ENCODE peak calls at places on chromosomes 1 and 21, in five cellular contexts. B, M, T, Z and V are unnamed samples.

GRCh38 chr1:32869844-32870614 is 683 bp downstream of the FNDC5 start:
- DNase-seq in B (no peak), M (no peak), Z (no peak), T (no peak), V (no peak)

GRCh38 chr21:44416193-44416592 is 39.1 kb upstream of the LRRC3 start:
- DNase-seq in B (no peak), M (no peak), Z (no peak), T (no peak), V (no peak)

GRCh38 chr1:99811075-99811474 is 39.1 kb upstream of the AGL start:
- DNase-seq in M (no peak), Z (no peak), B (no peak), T (no peak), V (no peak)

GRCh38 chr1:149849947-149850360 is 49.4 kb upstream of the BOLA1 start:
- DNase-seq in M (no peak), B (peak; percentile 31), Z (no peak), T (peak; percentile 24), V (peak; percentile 7)

GRCh38 chr1:116556289-116557006 is 14.4 kb downstream of the CD58 start:
- DNase-seq in M (peak; percentile 59), B (peak; percentile 93), T (peak; percentile 81), Z (no peak), V (no peak)

GRCh38 chr1:19918057-19918456 is 5.4 kb downstream of the PLA2G2E start:
- DNase-seq in B (peak; percentile 89), Z (peak; percentile 60), T (peak; percentile 74), M (peak; percentile 60), V (peak; percentile 75)

GRCh38 chr1:179251675-179252074 is 22.2 kb upstream of the ABL2 start:
- DNase-seq in T (peak; percentile 59), Z (no peak), B (peak; percentile 57), M (peak; percentile 9), V (peak; percentile 72)

GRCh38 chr1:56872597-56872996 is 18.0 kb downstream of the C8A start:
- DNase-seq in T (peak; percentile 33), M (no peak), Z (no peak), B (no peak), V (no peak)

GRCh38 chr1:223761416-223761815 is 49.1 kb downstream of the CAPN2 start:
- DNase-seq in B (no peak), Z (no peak), M (no peak), T (no peak), V (no peak)

GRCh38 chr1:50126962-50127715 is 18.4 kb downstream of the ELAVL4 start:
- DNase-seq in M (no peak), T (peak; percentile 26), Z (no peak), B (no peak), V (no peak)

GRCh38 chr1:168224991-168225390 is 813 bp upstream of the SFT2D2 start:
- DNase-seq in Z (no peak), T (no peak), B (no peak), M (no peak), V (no peak)

GRCh38 chr1:43285269-43285986 is at the start of gene C1orf210:
- DNase-seq in T (no peak), Z (no peak), M (no peak), B (no peak), V (no peak)

GRCh38 chr1:154730986-154731489 is 123.1 kb upstream of the ADAR start:
- DNase-seq in T (peak; percentile 68), B (peak; percentile 73), Z (no peak), M (no peak), V (peak; percentile 56)

GRCh38 chr1:33232716-33233115 is 23.6 kb upstream of the ZNF362 start:
- DNase-seq in M (no peak), T (no peak), Z (no peak), B (no peak), V (no peak)

GRCh38 chr1:240027059-240027462 is 64.6 kb upstream of the FMN2 start:
- DNase-seq in T (peak; percentile 68), B (peak; percentile 80), M (peak; percentile 11), Z (no peak), V (peak; percentile 58)

GRCh38 chr1:175294179-175294756 is 101.7 kb upstream of the KIAA0040 start:
- DNase-seq in B (no peak), T (no peak), M (no peak), Z (no peak), V (no peak)

GRCh38 chr1:21568006-21568746 is 59.0 kb downstream of the ALPL start:
- DNase-seq in M (no peak), Z (no peak), B (no peak), T (peak; percentile 43), V (no peak)

GRCh38 chr1:209809601-209810000 is 3.7 kb upstream of the IRF6 start:
- DNase-seq in T (no peak), B (no peak), M (no peak), Z (no peak), V (no peak)

GRCh38 chr1:199878818-199879217 is 148.7 kb upstream of the NR5A2 start:
- DNase-seq in M (no peak), T (no peak), Z (no peak), B (no peak), V (no peak)

GRCh38 chr1:168947039-168947438 is 159.5 kb upstream of the ATP1B1 start:
- DNase-seq in T (no peak), B (no peak), Z (no peak), M (no peak), V (no peak)

GRCh38 chr1:32871364-32872188 is 864 bp upstream of the FNDC5 start:
- DNase-seq in T (peak; percentile 16), B (no peak), Z (no peak), M (no peak), V (no peak)

GRCh38 chr1:211577277-211577825 is 1.6 kb downstream of the SLC30A1 start:
- DNase-seq in T (no peak), Z (no peak), M (no peak), B (no peak), V (no peak)

GRCh38 chr1:161200992-161201827 is 957 bp upstream of the NDUFS2 start:
- DNase-seq in T (peak; percentile 67), M (no peak), Z (peak; percentile 37), B (no peak), V (peak; percentile 73)

GRCh38 chr1:145706282-145706681 is 886 bp downstream of the PDZK1 start:
- DNase-seq in Z (no peak), B (peak; percentile 32), T (peak; percentile 45), M (no peak), V (no peak)

GRCh38 chr1:81802601-81803422 is 2.1 kb downstream of the ADGRL2 start:
- DNase-seq in M (no peak), T (peak; percentile 61), Z (no peak), B (peak; percentile 89), V (no peak)

GRCh38 chr1:193308438-193308837 is 122.0 kb upstream of the B3GALT2 start:
- DNase-seq in M (no peak), Z (no peak), T (peak; percentile 44), B (no peak), V (no peak)

GRCh38 chr21:15062566-15062965 is 2.2 kb downstream of the NRIP1 start:
- DNase-seq in M (no peak), B (no peak), T (peak; percentile 32), Z (no peak), V (no peak)

GRCh38 chr1:91895832-91896556 is 10.0 kb upstream of the TGFBR3 start:
- DNase-seq in T (peak; percentile 44), B (no peak), M (no peak), Z (no peak), V (no peak)

GRCh38 chr21:46056450-46056903 is 41.4 kb upstream of the COL6A2 start:
- DNase-seq in M (no peak), Z (peak; percentile 81), T (peak; percentile 79), B (peak; percentile 88), V (no peak)

GRCh38 chr1:36321119-36321951 is 2.1 kb downstream of the EVA1B start:
- DNase-seq in Z (peak; percentile 80), T (peak; percentile 75), M (no peak), B (peak; percentile 68), V (no peak)

GRCh38 chr1:21631944-21632887 is 36.9 kb downstream of the RAP1GAP start:
- DNase-seq in T (peak; percentile 35), Z (no peak), M (no peak), B (no peak), V (no peak)